ENCODE peak calls at places on chromosomes 5 and 9, in ten cellular contexts. F is IMR-90, E is sigmoid colon, I is body of pancreas, W is psoas muscle, K is right lobe of liver, H is lower lobe of right lung, A is GM23248, Q is adrenal gland, R is heart left ventricle. P is an unnamed sample.

GRCh38 chr5:55533806-55534435 is 843 bp downstream of the PLPP1 start:
- DNase-seq in H (no peak), E (no peak), K (no peak), W (no peak), F (peak; percentile 48), R (no peak), A (peak; percentile 75), I (no peak), Q (peak; percentile 48), P (no peak)

GRCh38 chr5:36602711-36603321 is 3.6 kb upstream of the SLC1A3 start:
- DNase-seq in E (no peak), Q (no peak), I (no peak), H (peak; percentile 53), R (peak; percentile 53), K (no peak), W (no peak), A (no peak), F (no peak), P (no peak)

GRCh38 chr5:59532979-59533729 is 360.4 kb downstream of the PDE4D start:
- DNase-seq in A (no peak), K (no peak), I (no peak), R (no peak), W (no peak), H (no peak), Q (no peak), E (no peak), F (no peak), P (no peak)

GRCh38 chr5:95261369-95262175 is 23.3 kb downstream of the MCTP1 start:
- DNase-seq in E (no peak), Q (no peak), A (peak; percentile 58), R (no peak), F (peak; percentile 49), K (no peak), I (no peak), W (no peak), H (peak; percentile 43), P (no peak)

GRCh38 chr5:17217421-17218352 is at the start of gene BASP1:
- DNase-seq in A (peak; percentile 90), R (peak; percentile 70), I (peak; percentile 37), Q (peak; percentile 46), E (peak; percentile 80), F (peak; percentile 75), K (peak; percentile 87), H (peak; percentile 85), W (peak; percentile 80), P (peak; percentile 95)

GRCh38 chr5:172646716-172647285 is 5.7 kb downstream of the NEURL1B start:
- DNase-seq in W (no peak), I (no peak), F (peak; percentile 15), K (no peak), Q (no peak), A (peak; percentile 28), H (no peak), E (peak; percentile 92), R (peak; percentile 59), P (no peak)

GRCh38 chr9:6877671-6878161 is 119.9 kb downstream of the KDM4C start:
- DNase-seq in A (peak; percentile 86), W (no peak), F (peak; percentile 83), H (no peak), I (no peak), R (no peak), Q (no peak), E (no peak), K (no peak), P (no peak)

GRCh38 chr5:113546711-113547159 is 33.2 kb downstream of the YTHDC2 start:
- DNase-seq in R (no peak), E (no peak), I (no peak), F (peak; percentile 79), A (peak; percentile 80), Q (no peak), H (no peak), W (no peak), K (no peak), P (no peak)

GRCh38 chr9:126981218-126981617 is 66.6 kb downstream of the RALGPS1 start:
- DNase-seq in H (no peak), A (no peak), Q (no peak), R (no peak), K (no peak), I (no peak), W (no peak), F (no peak), E (no peak), P (no peak)

GRCh38 chr9:486156-486555 is 271.5 kb downstream of the DOCK8 start:
- DNase-seq in R (no peak), F (no peak), A (no peak), K (no peak), E (no peak), W (no peak), Q (no peak), H (no peak), I (no peak), P (no peak)

GRCh38 chr5:98769256-98770157 is 4.0 kb upstream of the RGMB start:
- DNase-seq in A (peak; percentile 85), E (peak; percentile 76), Q (peak; percentile 34), W (peak; percentile 49), I (peak; percentile 32), R (peak; percentile 60), F (peak; percentile 92), K (peak; percentile 51), H (peak; percentile 55), P (peak; percentile 79)

GRCh38 chr9:81599837-81600236 is 89.5 kb downstream of the TLE1 start:
- DNase-seq in E (no peak), I (no peak), Q (no peak), A (no peak), K (no peak), R (no peak), H (no peak), W (no peak), F (no peak), P (no peak)

DNA sequence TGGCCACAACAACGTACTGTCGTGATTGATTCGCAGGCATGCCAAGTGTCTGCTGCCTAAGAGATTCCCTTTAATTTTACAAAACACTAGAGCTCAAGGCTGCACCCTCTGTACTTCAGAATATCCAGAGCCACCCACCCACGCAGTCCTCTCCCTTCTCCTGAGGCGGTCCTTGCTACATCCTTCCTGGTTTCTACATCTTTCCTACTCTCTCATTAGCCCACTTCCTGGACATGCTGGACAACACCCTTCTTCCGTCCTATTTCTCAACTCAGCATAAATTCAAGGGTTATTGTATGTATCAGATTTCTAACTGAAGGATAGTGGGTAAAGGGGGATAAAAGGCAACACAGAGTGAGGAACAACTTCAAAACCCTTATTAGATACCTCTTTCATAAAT is 148.4 kb upstream of the MAP3K1 start:
- DNase-seq in K (no peak), I (no peak), Q (no peak), E (no peak), A (no peak), R (peak; percentile 37), W (no peak), F (no peak), H (peak; percentile 68), P (no peak)
- H3K4me1 ChIP-seq in K (no peaks in the 10 kb centered on the region), I (peaks cover 25% of the 10 kb centered on the region), Q (peaks cover 15% of the 10 kb centered on the region), E (no peaks in the 10 kb centered on the region), A (no peaks in the 10 kb centered on the region), R (no peaks in the 10 kb centered on the region), W (no peaks in the 10 kb centered on the region), F (peaks cover 2% of the 10 kb centered on the region), H (no peaks in the 10 kb centered on the region), P (peaks cover 3% of the 10 kb centered on the region)

DNA sequence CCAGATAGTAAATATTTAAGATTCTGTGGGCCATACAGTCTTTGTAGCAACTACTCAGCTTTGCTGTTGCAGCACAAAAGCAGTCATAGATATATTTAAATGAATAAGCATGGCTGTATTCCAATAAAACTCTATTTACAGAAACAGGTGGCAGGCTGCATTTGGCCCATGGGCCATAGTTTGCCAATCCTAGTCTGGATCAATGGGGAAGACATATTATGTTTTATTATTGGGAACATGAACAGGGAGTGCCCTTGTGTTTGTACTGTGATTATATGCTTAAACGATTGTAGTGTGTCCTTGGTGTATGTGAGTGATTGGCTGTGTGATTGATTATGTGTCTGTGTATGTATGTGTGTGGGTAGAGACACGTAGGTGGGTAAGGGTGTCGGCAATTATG is 12.0 kb upstream of the CCL27 start:
- DNase-seq in H (no peak), I (no peak), A (no peak), W (no peak), F (no peak), K (no peak), E (no peak), Q (no peak), R (no peak), P (no peak)
- H3K4me1 ChIP-seq in H (no peaks in the 10 kb centered on the region), I (no peaks in the 10 kb centered on the region), A (peaks cover 3% of the 10 kb centered on the region), W (peaks cover 7% of the 10 kb centered on the region), F (no peaks in the 10 kb centered on the region), K (no peaks in the 10 kb centered on the region), E (no peaks in the 10 kb centered on the region), Q (no peaks in the 10 kb centered on the region), R (no peaks in the 10 kb centered on the region), P (no peaks in the 10 kb centered on the region)

GRCh38 chr9:109423877-109424276 is 74.2 kb downstream of the PTPN3 start:
- DNase-seq in Q (no peak), H (no peak), E (no peak), R (no peak), F (no peak), A (no peak), K (no peak), W (no peak), I (no peak), P (no peak)
- H3K4me1 ChIP-seq in Q (peaks cover 16% of the 10 kb centered on the region), H (no peaks in the 10 kb centered on the region), E (no peaks in the 10 kb centered on the region), R (no peaks in the 10 kb centered on the region), F (no peaks in the 10 kb centered on the region), A (no peaks in the 10 kb centered on the region), K (no peaks in the 10 kb centered on the region), W (peaks cover 55% of the 10 kb centered on the region), I (no peaks in the 10 kb centered on the region), P (peaks cover 7% of the 10 kb centered on the region)

GRCh38 chr5:137071941-137072340 is 427.2 kb downstream of the SPOCK1 start:
- DNase-seq in W (no peak), E (no peak), H (no peak), R (no peak), Q (no peak), I (no peak), F (no peak), A (peak; percentile 77), K (no peak), P (no peak)

GRCh38 chr5:137072376-137073174 is 426.6 kb downstream of the SPOCK1 start:
- DNase-seq in W (no peak), E (no peak), R (no peak), Q (no peak), F (no peak), I (no peak), A (peak; percentile 69), H (no peak), K (no peak), P (no peak)

GRCh38 chr5:137070521-137070920 is 428.6 kb downstream of the SPOCK1 start:
- DNase-seq in Q (no peak), R (no peak), I (no peak), K (no peak), E (no peak), W (no peak), F (no peak), A (no peak), H (no peak), P (no peak)

GRCh38 chr5:137071526-137071925 is 427.6 kb downstream of the SPOCK1 start:
- DNase-seq in I (no peak), W (no peak), H (no peak), E (no peak), R (no peak), K (no peak), A (no peak), F (no peak), Q (no peak), P (no peak)

DNA sequence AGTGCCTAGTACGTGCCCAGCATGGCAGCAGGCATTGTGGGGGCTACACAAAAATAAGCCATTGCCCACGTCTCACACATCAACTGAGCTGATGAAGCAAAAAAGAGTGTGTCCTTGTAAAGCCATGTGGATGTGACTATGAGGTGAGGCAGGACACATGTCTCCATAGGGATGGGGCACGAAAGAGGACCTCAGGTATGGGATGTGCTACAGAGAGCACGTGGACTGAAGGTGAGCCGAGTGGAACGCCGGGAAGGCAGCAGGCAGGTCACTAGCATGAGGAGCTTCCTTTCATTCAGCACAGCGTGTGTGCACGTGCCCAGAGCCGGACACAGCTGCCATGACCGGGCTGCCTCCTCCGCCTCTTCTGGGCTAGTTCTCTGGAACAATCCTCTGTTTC is 429.8 kb downstream of the SPOCK1 start:
- DNase-seq in F (no peak), H (no peak), R (no peak), A (no peak), E (no peak), Q (no peak), W (no peak), I (no peak), K (no peak), P (no peak)
- H3K4me1 ChIP-seq in F (no peaks in the 10 kb centered on the region), H (no peaks in the 10 kb centered on the region), R (no peaks in the 10 kb centered on the region), A (peaks cover 27% of the 10 kb centered on the region), E (peaks cover 21% of the 10 kb centered on the region), Q (peaks cover 32% of the 10 kb centered on the region), W (no peaks in the 10 kb centered on the region), I (peaks cover 26% of the 10 kb centered on the region), K (no peaks in the 10 kb centered on the region), P (peaks cover 11% of the 10 kb centered on the region)